ENCODE peak calls at places on chromosome X, in six cellular contexts. A is M059J, T is transverse colon, V is choroid plexus epithelial cell, G is GM04504, I is Right ventricle myocardium superior. L is an unnamed sample.

GRCh38 chrX:40368611-40369061 is 212.1 kb upstream of the ATP6AP2 start:
- DNase-seq in A (no peak), T (no peak), V (peak), G (no peak), I (no peak), L (no peak)

GRCh38 chrX:150036181-150036580 is 97.9 kb upstream of the EOLA2 start:
- DNase-seq in A (peak), T (peak), V (no peak), G (peak), I (no peak), L (no peak)

GRCh38 chrX:8447367-8447766 is 17.3 kb upstream of the VCX3B start:
- DNase-seq in A (no peak), T (no peak), V (no peak), G (no peak), I (no peak), L (no peak)

GRCh38 chrX:137051978-137052640 is 18.3 kb upstream of the GPR101 start:
- DNase-seq in A (peak), T (peak), V (peak), G (no peak), I (peak), L (peak)

GRCh38 chrX:39983715-39984114 is 114.0 kb downstream of the BCOR start:
- DNase-seq in A (peak), T (no peak), V (peak), G (peak), I (no peak), L (no peak)

GRCh38 chrX:78199851-78200250 is 60.4 kb upstream of the TAF9B start:
- DNase-seq in A (peak), T (no peak), V (peak), G (no peak), I (no peak), L (no peak)

GRCh38 chrX:153631931-153632611 is 14.9 kb upstream of the DUSP9 start:
- DNase-seq in A (no peak), T (no peak), V (no peak), G (no peak), I (no peak), L (no peak)

GRCh38 chrX:23127586-23127985 is 127.8 kb downstream of the DDX53 start:
- DNase-seq in A (no peak), T (no peak), V (no peak), G (no peak), I (no peak), L (no peak)

GRCh38 chrX:96027363-96027894 is 657.2 kb upstream of the DIAPH2 start:
- DNase-seq in A (no peak), T (no peak), V (peak), G (no peak), I (no peak), L (no peak)

GRCh38 chrX:12610079-12610478 is 181.1 kb upstream of the PRPS2 start:
- DNase-seq in A (peak), T (no peak), V (no peak), G (peak), I (no peak), L (no peak)

GRCh38 chrX:40470830-40471429 is 109.8 kb upstream of the ATP6AP2 start:
- DNase-seq in A (no peak), T (no peak), V (peak), G (no peak), I (no peak), L (no peak)

GRCh38 chrX:143998261-143998660 is 114.4 kb downstream of the UBE2NL start:
- DNase-seq in A (no peak), T (no peak), V (no peak), G (no peak), I (no peak), L (no peak)

GRCh38 chrX:153885968-153886903 is at the start of gene L1CAM:
- DNase-seq in A (peak), T (no peak), V (no peak), G (no peak), I (no peak), L (no peak)

GRCh38 chrX:40155617-40156471 is 58.1 kb upstream of the BCOR start:
- DNase-seq in A (no peak), T (no peak), V (no peak), G (no peak), I (peak), L (no peak)

GRCh38 chrX:12360991-12361598 is 222.8 kb downstream of the FRMPD4 start:
- DNase-seq in A (peak), T (no peak), V (no peak), G (no peak), I (no peak), L (no peak)

GRCh38 chrX:154298312-154298711 is 2.7 kb downstream of the TKTL1 start:
- DNase-seq in A (no peak), T (no peak), V (no peak), G (no peak), I (no peak), L (no peak)

GRCh38 chrX:113962338-113962737 is 621.5 kb upstream of the HTR2C start:
- DNase-seq in A (no peak), T (no peak), V (no peak), G (no peak), I (no peak), L (no peak)

GRCh38 chrX:53704854-53705253 is 18.3 kb upstream of the HUWE1 start:
- DNase-seq in A (no peak), T (no peak), V (no peak), G (no peak), I (no peak), L (no peak)

GRCh38 chrX:12379666-12380065 is 241.4 kb downstream of the FRMPD4 start:
- DNase-seq in A (no peak), T (no peak), V (no peak), G (no peak), I (no peak), L (no peak)

GRCh38 chrX:42996861-42997260 is 218.9 kb upstream of the PPP1R2C start:
- DNase-seq in A (no peak), T (no peak), V (no peak), G (no peak), I (no peak), L (peak)

GRCh38 chrX:40402771-40403533 is 177.8 kb upstream of the ATP6AP2 start:
- DNase-seq in A (peak), T (peak), V (peak), G (peak), I (no peak), L (no peak)

GRCh38 chrX:95076449-95076848 is 1402.4 kb downstream of the FAM133A start:
- DNase-seq in A (peak), T (no peak), V (peak), G (no peak), I (no peak), L (peak)

GRCh38 chrX:153816821-153817220 is 13.5 kb downstream of the PDZD4 start:
- DNase-seq in A (no peak), T (no peak), V (no peak), G (no peak), I (no peak), L (no peak)